ENCODE peak calls at places on chromosomes 16 and 17, in six cellular contexts. U is myocyte, P is SK-MEL-5, G is tibial artery, K is retina, D is endothelial cell. V is an unnamed sample.

GRCh38 chr16:12016166-12016947 is 39.8 kb downstream of the SNX29 start:
- DNase-seq in U (no peak), P (no peak), G (no peak), K (no peak), D (no peak), V (no peak)

GRCh38 chr16:88290850-88291830 is 91.6 kb upstream of the ZNF469 start:
- DNase-seq in U (no peak), P (no peak), G (no peak), K (no peak), D (no peak), V (no peak)

GRCh38 chr17:4747847-4748246 is 8.1 kb upstream of the CXCL16 start:
- DNase-seq in U (no peak), P (no peak), G (no peak), K (no peak), D (no peak), V (no peak)

GRCh38 chr16:30805370-30806169 is 18.6 kb upstream of the ZNF629 start:
- DNase-seq in U (peak), P (peak), G (peak), K (peak), D (peak), V (peak)

GRCh38 chr17:37571674-37572073 is 37.5 kb downstream of the SYNRG start:
- DNase-seq in U (peak), P (no peak), G (no peak), K (no peak), D (no peak), V (no peak)

GRCh38 chr17:76932402-76933333 is 64.5 kb downstream of the MGAT5B start:
- DNase-seq in U (no peak), P (no peak), G (no peak), K (no peak), D (no peak), V (no peak)

GRCh38 chr17:43892672-43892975 is 14.7 kb downstream of the MPP2 start:
- DNase-seq in U (no peak), P (no peak), G (no peak), K (no peak), D (no peak), V (no peak)

GRCh38 chr17:34892864-34893263 is 68.4 kb downstream of the CCT6B start:
- DNase-seq in U (no peak), P (peak), G (no peak), K (peak), D (peak), V (no peak)

GRCh38 chr16:30996324-30996999 is 11.5 kb downstream of the HSD3B7 start:
- DNase-seq in U (no peak), P (no peak), G (no peak), K (no peak), D (no peak), V (no peak)

GRCh38 chr16:12679660-12680272 is 123.9 kb downstream of the CPPED1 start:
- DNase-seq in U (no peak), P (no peak), G (no peak), K (no peak), D (no peak), V (peak)

GRCh38 chr17:155576-155975 is 18.2 kb downstream of the SCGB1C2 start:
- DNase-seq in U (no peak), P (no peak), G (no peak), K (no peak), D (no peak), V (no peak)

GRCh38 chr17:307295-307691 is 45.3 kb downstream of the RPH3AL start:
- DNase-seq in U (no peak), P (no peak), G (no peak), K (no peak), D (no peak), V (no peak)

GRCh38 chr17:1714488-1714979 is 4.4 kb upstream of the TLCD2 start:
- DNase-seq in U (peak), P (peak), G (peak), K (peak), D (peak), V (peak)

GRCh38 chr17:37187262-37187661 is 188.5 kb upstream of the C17orf78 start:
- DNase-seq in U (no peak), P (no peak), G (no peak), K (no peak), D (no peak), V (no peak)

GRCh38 chr17:65287040-65287439 is 149.9 kb downstream of the RGS9 start:
- DNase-seq in U (peak), P (no peak), G (no peak), K (no peak), D (no peak), V (peak)

V was measured in NT2/D1.